ENCODE peak calls at places on chromosomes 6 and 20, in eight cellular contexts. S is pancreas, Y is heart left ventricle, C is A673, X is transverse colon, U is HCT116, N is right lobe of liver, T is lower lobe of right lung. Q is an unnamed sample. For H3K36me3, the result is how much of the 10 kb centered on the place peaks cover.

GRCh38 chr6:4302524-4302923 is 167.1 kb upstream of the ECI2 start:
- DNase-seq in N (no peak), T (no peak), C (no peak), U (no peak), Y (no peak), X (no peak), S (no peak), Q (no peak)

GRCh38 chr20:62413896-62414481 is 6.9 kb upstream of the CABLES2 start:
- DNase-seq in X (no peak), Y (no peak), T (no peak), S (no peak), C (no peak), N (no peak), U (no peak), Q (no peak)

GRCh38 chr20:47127986-47128385 is 228.5 kb downstream of the ZMYND8 start:
- DNase-seq in X (no peak), N (no peak), T (no peak), C (no peak), Y (no peak), S (no peak), U (no peak), Q (no peak)

GRCh38 chr20:57481281-57481711 is 43.6 kb downstream of the CTCFL start:
- DNase-seq in Y (no peak), U (no peak), C (no peak), N (peak), T (no peak), S (no peak), X (no peak), Q (peak)

GRCh38 chr20:45995213-45996097 is 13.3 kb upstream of the MMP9 start:
- DNase-seq in N (peak), T (peak), Y (no peak), X (no peak), U (no peak), S (no peak), C (peak), Q (no peak)

GRCh38 chr6:154675602-154676088 is 57.6 kb upstream of the SCAF8 start:
- DNase-seq in N (peak), S (peak), T (peak), U (peak), X (peak), Y (peak), C (peak), Q (peak)

GRCh38 chr6:48613221-48613949 is 502.4 kb upstream of the PTCHD4 start:
- DNase-seq in Y (no peak), S (no peak), N (no peak), C (no peak), X (no peak), T (no peak), U (no peak), Q (no peak)

GRCh38 chr6:46325561-46326525 is 155.1 kb upstream of the ENPP5 start:
- DNase-seq in C (peak), N (no peak), X (no peak), U (no peak), Y (no peak), T (peak), S (no peak), Q (peak)

GRCh38 chr6:40914005-40914404 is 125.0 kb downstream of the UNC5CL start:
- DNase-seq in Y (no peak), U (no peak), S (no peak), N (no peak), X (no peak), C (no peak), T (no peak), Q (no peak)

GRCh38 chr6:40916816-40917215 is 122.2 kb downstream of the UNC5CL start:
- DNase-seq in T (no peak), X (no peak), S (no peak), Y (no peak), N (no peak), C (no peak), U (no peak), Q (no peak)

GRCh38 chr6:40917603-40918002 is 121.4 kb downstream of the UNC5CL start:
- DNase-seq in T (no peak), Y (no peak), N (no peak), C (no peak), X (no peak), U (no peak), S (no peak), Q (no peak)

GRCh38 chr6:40915165-40915564 is 123.9 kb downstream of the UNC5CL start:
- DNase-seq in C (no peak), S (no peak), X (no peak), N (no peak), T (no peak), U (no peak), Y (no peak), Q (no peak)

DNA sequence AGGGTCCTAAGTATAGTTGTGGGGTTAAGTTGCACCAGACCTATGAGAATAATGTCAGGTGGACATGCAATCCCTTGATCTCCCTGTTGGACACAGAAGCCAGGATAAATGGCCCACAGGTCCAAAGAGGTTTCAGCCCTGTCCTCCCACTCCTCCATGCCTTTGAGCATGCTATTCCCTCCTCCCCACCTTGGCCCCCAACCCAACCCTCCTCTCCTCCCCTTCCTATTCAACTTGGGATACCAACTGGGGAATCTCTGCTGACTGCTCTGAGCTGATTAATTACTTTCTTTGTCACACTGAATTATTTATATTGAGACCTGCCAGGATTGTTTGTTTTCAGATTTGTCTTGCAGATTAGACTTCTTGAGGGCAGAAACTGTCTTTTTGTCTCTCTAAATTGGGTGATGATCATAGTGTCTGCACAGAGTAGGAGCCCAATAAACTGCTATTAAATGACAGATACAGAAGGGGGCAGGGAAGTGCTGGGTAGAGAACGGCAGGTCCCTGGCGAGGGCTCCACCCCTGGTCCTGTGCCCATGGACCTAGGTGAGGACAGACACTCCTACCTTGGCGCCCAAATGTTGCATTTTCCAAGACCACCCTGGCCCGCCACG is 120.9 kb downstream of the UNC5CL start:
- DNase-seq in C (no peak), N (no peak), U (no peak), T (no peak), X (no peak), S (no peak), Y (no peak), Q (no peak)
- TF ChIP-seq CTCF in C (no peak), N (no peak), U (no peak), T (no peak), X (no peak), S (no peak), Y (no peak), Q (no peak)

DNA sequence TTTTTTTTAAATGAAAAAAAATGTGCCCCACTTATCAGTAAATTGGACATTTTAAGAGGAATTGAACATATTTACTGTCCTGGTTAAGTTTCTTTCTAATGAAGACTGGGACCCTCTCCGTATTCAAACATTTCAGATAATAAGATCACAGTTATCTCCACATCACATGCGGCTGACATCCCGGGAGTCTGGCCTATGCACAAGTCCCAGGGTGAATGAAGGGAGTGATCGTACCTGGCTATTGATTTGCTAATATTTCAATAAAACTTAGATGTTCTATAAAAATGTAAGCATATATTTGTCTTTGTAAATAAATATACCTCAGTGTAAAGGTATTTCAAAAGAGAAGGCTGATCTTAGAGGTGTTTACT is 58.1 kb downstream of the FOXC1 start:
- DNase-seq in N (no peak), U (no peak), C (no peak), Y (no peak), S (no peak), X (no peak), T (no peak), Q (no peak)
- H3K36me3 ChIP-seq in N (under half), U (under half), C (under half), Y (under half), S (under half), X (under half), T (under half), Q (under half)

GRCh38 chr6:145893586-145893985 is 70.6 kb downstream of the SHPRH start:
- DNase-seq in N (no peak), C (no peak), T (no peak), X (no peak), S (no peak), U (no peak), Y (no peak), Q (no peak)

GRCh38 chr6:145897552-145897951 is 66.6 kb downstream of the SHPRH start:
- DNase-seq in Y (no peak), U (no peak), C (no peak), S (no peak), T (no peak), N (no peak), X (no peak), Q (no peak)

GRCh38 chr6:145898376-145898775 is 65.8 kb downstream of the SHPRH start:
- DNase-seq in N (no peak), X (no peak), Y (no peak), T (no peak), C (no peak), U (no peak), S (no peak), Q (no peak)

GRCh38 chr6:145892026-145892425 is 72.1 kb downstream of the SHPRH start:
- DNase-seq in X (no peak), C (peak), T (no peak), U (no peak), N (no peak), S (no peak), Y (no peak), Q (no peak)

GRCh38 chr6:145895802-145896201 is 68.4 kb downstream of the SHPRH start:
- DNase-seq in U (no peak), X (no peak), S (no peak), C (peak), N (no peak), T (no peak), Y (no peak), Q (no peak)
- TF ChIP-seq CTCF in U (no peak), X (no peak), S (no peak), C (peak), N (peak), T (no peak), Y (no peak), Q (no peak)

DNA sequence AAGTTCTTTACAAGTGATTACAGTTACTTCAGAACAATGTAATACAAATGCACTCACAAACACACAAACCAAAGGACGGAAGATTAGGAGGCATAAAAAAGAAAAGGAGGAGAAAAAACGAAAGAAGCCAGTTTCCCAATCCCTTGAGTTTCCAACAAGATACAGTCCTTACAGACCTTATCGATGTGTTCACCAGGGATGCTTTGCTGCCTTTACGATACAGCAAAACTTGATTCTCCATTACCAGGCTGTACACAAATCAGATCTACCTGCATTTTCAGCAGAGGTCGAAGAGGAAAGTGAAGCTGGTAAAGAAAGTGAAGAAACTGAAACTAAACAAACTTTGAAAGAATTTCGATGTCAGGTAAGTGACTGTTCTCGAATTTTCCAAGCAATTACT is 62.6 kb upstream of the SMIM8 start:
- DNase-seq in N (no peak), Y (no peak), X (no peak), U (no peak), C (no peak), T (no peak), S (no peak), Q (no peak)
- H3K36me3 ChIP-seq in N (under half), Y (under half), X (under half), U (under half), C (under half), T (under half), S (under half), Q (under half)

GRCh38 chr6:82273295-82273694 is 25.8 kb upstream of the IBTK start:
- DNase-seq in X (no peak), U (no peak), N (no peak), S (no peak), Y (no peak), T (no peak), C (no peak), Q (no peak)

GRCh38 chr6:82275686-82276085 is 28.1 kb upstream of the IBTK start:
- DNase-seq in S (no peak), N (no peak), Y (no peak), X (no peak), U (no peak), T (no peak), C (no peak), Q (no peak)

GRCh38 chr6:82277686-82278085 is 30.1 kb upstream of the IBTK start:
- DNase-seq in T (no peak), N (no peak), S (no peak), U (no peak), C (no peak), X (no peak), Y (no peak), Q (no peak)
- TF ChIP-seq CTCF in T (no peak), N (no peak), S (no peak), U (no peak), C (no peak), X (no peak), Y (no peak), Q (no peak)

DNA sequence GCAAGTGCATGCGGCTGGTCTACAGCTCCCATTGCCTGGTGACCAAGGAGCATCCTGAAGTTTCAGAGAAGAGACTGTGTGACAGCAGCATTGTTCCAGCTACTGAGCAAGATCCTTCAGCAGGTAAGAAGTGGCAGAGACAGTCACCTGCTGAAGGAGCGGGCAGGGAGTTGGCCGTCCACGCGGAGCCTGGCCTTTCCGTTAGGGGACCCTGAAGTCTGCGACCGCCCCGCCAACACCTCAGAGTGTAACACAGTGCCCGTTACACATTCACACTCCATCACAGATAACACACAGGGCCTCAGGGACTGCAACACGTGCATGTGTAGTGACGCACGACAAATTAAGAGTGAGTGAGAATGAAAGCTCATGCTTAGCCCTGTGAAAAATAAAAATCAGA is 94.1 kb downstream of the IRF4 start:
- DNase-seq in X (no peak), C (no peak), U (no peak), T (no peak), Y (no peak), N (no peak), S (no peak), Q (no peak)
- H3K36me3 ChIP-seq in X (under half), C (under half), U (under half), T (half or more), Y (under half), N (under half), S (under half), Q (under half)

GRCh38 chr6:158506577-158506976 is 53.3 kb upstream of the TMEM181 start:
- DNase-seq in S (no peak), N (no peak), Y (no peak), T (no peak), X (no peak), C (peak), U (no peak), Q (no peak)
- TF ChIP-seq CTCF in S (no peak), N (no peak), Y (no peak), T (peak), X (no peak), C (peak), U (peak), Q (no peak)

DNA sequence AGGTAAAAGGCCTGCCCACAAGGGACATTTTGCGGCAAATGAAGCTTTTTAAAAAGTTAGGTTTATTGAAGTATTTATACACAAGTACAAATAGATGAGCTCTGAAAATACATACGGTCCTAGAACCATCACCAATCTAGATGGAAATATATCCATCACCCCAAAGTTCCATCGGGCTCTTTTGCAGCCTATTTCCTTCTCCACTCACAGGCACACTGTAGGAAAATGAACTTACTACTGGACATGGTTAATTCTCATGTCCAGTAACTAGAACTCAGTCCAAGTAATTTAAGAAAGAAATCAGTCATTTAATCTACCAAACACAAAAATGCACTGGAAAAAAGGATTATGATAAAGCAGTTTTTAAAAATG is 6.2 kb downstream of the PCNA start:
- DNase-seq in C (no peak), T (no peak), S (no peak), Y (no peak), U (no peak), X (no peak), N (no peak), Q (no peak)
- H3K36me3 ChIP-seq in C (half or more), T (half or more), S (under half), Y (half or more), U (half or more), X (under half), N (half or more), Q (under half)

GRCh38 chr20:60206259-60206658 is 248.0 kb downstream of the CDH26 start:
- DNase-seq in C (peak), X (no peak), N (no peak), U (peak), Y (no peak), S (no peak), T (no peak), Q (no peak)
- TF ChIP-seq CTCF in C (peak), X (no peak), N (no peak), U (no peak), Y (peak), S (no peak), T (peak), Q (peak)